ENCODE peak calls at places on chromosomes 12 and 14, in four cellular contexts. Q is substantia nigra, O is sigmoid colon, A is heart left ventricle. L is an unnamed sample.

GRCh38 chr12:70666364-70666763 is 29.1 kb upstream of the PTPRB start:
- DNase-seq in A (no peak), O (no peak), Q (no peak), L (no peak)

GRCh38 chr14:65817011-65817410 is 404.5 kb downstream of the FUT8 start:
- DNase-seq in A (no peak), Q (no peak), O (no peak), L (no peak)

GRCh38 chr12:89244536-89244935 is 107.8 kb downstream of the DUSP6 start:
- DNase-seq in Q (no peak), O (no peak), A (no peak), L (no peak)

GRCh38 chr12:104280111-104280510 is 23.4 kb upstream of the EID3 start:
- DNase-seq in Q (no peak), O (no peak), A (no peak), L (no peak)

GRCh38 chr14:65824978-65825299 is 412.4 kb downstream of the FUT8 start:
- DNase-seq in Q (no peak), O (no peak), A (no peak), L (no peak)

GRCh38 chr12:95703986-95704385 is 86.6 kb downstream of the NTN4 start:
- DNase-seq in O (no peak), Q (no peak), A (no peak), L (no peak)

GRCh38 chr14:64363265-64363840 is 24.8 kb upstream of the MTHFD1 start:
- DNase-seq in Q (no peak), O (no peak), A (no peak), L (no peak)

GRCh38 chr14:61601923-61602732 is 93.2 kb upstream of the HIF1A start:
- DNase-seq in Q (no peak), O (no peak), A (no peak), L (no peak)

GRCh38 chr12:24948816-24949722 is at the start of gene BCAT1:
- DNase-seq in A (peak; percentile 80), Q (no peak), O (peak; percentile 86), L (peak; percentile 87)

GRCh38 chr12:113224955-113225354 is 3.7 kb downstream of the TPCN1 start:
- DNase-seq in A (no peak), O (no peak), Q (no peak), L (no peak)

GRCh38 chr12:49347307-49348237 is 884 bp downstream of the DNAJC22 start:
- DNase-seq in Q (peak; percentile 87), O (peak; percentile 86), A (peak; percentile 81), L (peak; percentile 79)

GRCh38 chr14:33508663-33509062 is 442.2 kb downstream of the EGLN3 start:
- DNase-seq in Q (no peak), O (no peak), A (no peak), L (no peak)

DNA sequence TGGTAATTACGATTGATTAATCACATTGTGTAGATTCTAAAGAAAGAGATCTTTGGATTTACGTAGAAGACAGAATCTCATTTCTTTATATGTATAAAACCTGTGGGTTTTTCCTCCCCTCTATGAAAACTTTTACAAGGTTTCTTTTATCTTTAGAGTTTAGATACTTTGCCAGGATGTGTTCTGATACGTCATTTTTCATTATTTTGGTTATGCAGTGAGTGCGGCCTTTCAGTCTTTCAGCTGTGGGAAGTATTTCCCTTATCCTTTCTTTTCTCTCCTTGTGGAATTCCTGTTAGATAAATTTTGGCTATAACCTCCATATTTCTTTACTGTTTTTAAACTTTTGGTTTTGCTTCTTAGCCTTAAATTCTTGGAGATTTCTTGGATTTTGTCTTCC is 92.7 kb downstream of the TTLL5 start:
- DNase-seq in A (no peak), Q (no peak), O (no peak), L (no peak)
- H3K27ac ChIP-seq in A (peak overlapping the region; percentile 1), Q (no peak overlapping the region), O (no peak overlapping the region), L (no peak overlapping the region)

GRCh38 chr12:123231931-123232330 is 1.0 kb downstream of the MPHOSPH9 start:
- DNase-seq in A (no peak), Q (no peak), O (no peak), L (no peak)
- H3K27ac ChIP-seq in A (peak overlapping the region; percentile 87), Q (peak overlapping the region; percentile 95), O (peak overlapping the region; percentile 95), L (no peak overlapping the region)

GRCh38 chr14:71695603-71696350 is 236.5 kb upstream of the RGS6 start:
- DNase-seq in Q (no peak), O (no peak), A (no peak), L (no peak)
- H3K27ac ChIP-seq in Q (peak overlapping the region; percentile 2), O (no peak overlapping the region), A (no peak overlapping the region), L (no peak overlapping the region)

GRCh38 chr12:2961705-2962104 is 2.5 kb downstream of the TEAD4 start:
- DNase-seq in A (no peak), Q (no peak), O (no peak), L (no peak)

GRCh38 chr12:2959508-2960431 is 573 bp downstream of the TEAD4 start:
- DNase-seq in Q (no peak), A (peak; percentile 44), O (peak; percentile 77), L (peak; percentile 76)

GRCh38 chr12:2960996-2961616 is 1.9 kb downstream of the TEAD4 start:
- DNase-seq in O (no peak), A (no peak), Q (no peak), L (no peak)

GRCh38 chr12:2959194-2959507 is at the start of gene TEAD4:
- DNase-seq in Q (no peak), O (peak; percentile 74), A (peak; percentile 58), L (peak; percentile 88)

GRCh38 chr12:2960432-2960956 is 1.3 kb downstream of the TEAD4 start:
- DNase-seq in O (no peak), A (no peak), Q (no peak), L (no peak)
- H3K27ac ChIP-seq in O (peak overlapping the region; percentile 83), A (peak overlapping the region; percentile 80), Q (no peak overlapping the region), L (peak overlapping the region; percentile 6)

DNA sequence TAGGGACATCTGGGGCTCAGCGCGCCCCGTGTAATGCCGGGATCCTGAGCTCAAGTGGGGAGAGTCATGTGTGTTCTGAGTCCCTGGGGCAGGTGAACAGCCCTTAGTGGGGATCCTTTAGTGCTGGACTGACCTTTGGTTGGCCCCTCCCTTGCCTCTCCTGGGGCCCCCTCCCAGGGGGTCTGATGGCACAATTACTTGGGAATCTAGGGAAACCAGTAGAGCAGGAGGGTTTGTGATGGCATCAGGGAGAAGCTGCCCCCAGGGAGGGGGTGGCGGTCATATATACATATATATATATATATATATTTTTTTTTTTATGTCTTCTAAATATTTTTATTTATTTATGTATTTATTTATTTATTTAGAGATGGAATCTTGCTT is at the start of gene MORN3:
- DNase-seq in O (no peak), Q (no peak), A (no peak), L (no peak)
- H3K27ac ChIP-seq in O (no peak within 1 kb of the TSS), Q (no peak within 1 kb of the TSS), A (no peak within 1 kb of the TSS), L (no peak within 1 kb of the TSS)